ENCODE peak calls at places on chromosomes 13 and 19, in eight cellular contexts. N, E, T, G, R, S, M and J are unnamed samples.

GRCh38 chr19:2591537-2592291 is 110.8 kb downstream of the GNG7 start:
- DNase-seq in M (no peak), S (no peak), E (no peak), T (peak; percentile 62), R (no peak), G (no peak), N (no peak), J (no peak)

GRCh38 chr19:10766681-10767201 is 48.9 kb downstream of the DNM2 start:
- DNase-seq in R (no peak), E (no peak), N (no peak), T (peak; percentile 39), S (no peak), M (no peak), G (no peak), J (no peak)

GRCh38 chr19:35845215-35846037 is 6.9 kb downstream of the NPHS1 start:
- DNase-seq in M (no peak), E (peak; percentile 50), T (peak; percentile 49), G (peak; percentile 87), N (no peak), S (no peak), R (no peak), J (no peak)

GRCh38 chr13:113114511-113115362 is 7.9 kb upstream of the F10 start:
- DNase-seq in T (no peak), G (no peak), M (no peak), N (no peak), R (peak; percentile 73), S (no peak), E (no peak), J (no peak)

GRCh38 chr19:10105241-10106099 is 692 bp upstream of the PPAN start:
- DNase-seq in S (no peak), N (peak; percentile 74), R (no peak), T (no peak), M (no peak), G (no peak), E (no peak), J (no peak)

GRCh38 chr13:42047561-42048322 is 706 bp upstream of the DGKH start:
- DNase-seq in S (peak; percentile 39), M (peak; percentile 66), R (no peak), G (peak; percentile 81), E (peak; percentile 68), T (peak; percentile 77), N (peak; percentile 27), J (peak; percentile 92)

GRCh38 chr19:7500811-7501450 is 12.1 kb upstream of the PEX11G start:
- DNase-seq in E (peak; percentile 74), G (peak; percentile 77), N (peak; percentile 56), S (no peak), R (no peak), T (peak; percentile 88), M (no peak), J (peak; percentile 75)

GRCh38 chr13:107091386-107091785 is 523.4 kb upstream of the ARGLU1 start:
- DNase-seq in M (no peak), E (no peak), S (no peak), R (no peak), T (no peak), G (no peak), N (no peak), J (no peak)

GRCh38 chr13:110648155-110648819 is 32.9 kb downstream of the NAXD start:
- DNase-seq in T (no peak), S (no peak), M (no peak), R (no peak), G (no peak), E (no peak), N (no peak), J (no peak)

GRCh38 chr19:47371269-47371668 is 22.2 kb downstream of the DHX34 start:
- DNase-seq in R (no peak), T (no peak), N (no peak), S (no peak), M (no peak), G (no peak), E (no peak), J (no peak)

GRCh38 chr19:518292-519231 is 11.3 kb downstream of the TPGS1 start:
- DNase-seq in R (no peak), T (peak; percentile 46), N (peak; percentile 63), G (no peak), M (no peak), E (no peak), S (no peak), J (no peak)

GRCh38 chr13:113421673-113422270 is 31.5 kb downstream of the ADPRHL1 start:
- DNase-seq in R (no peak), T (no peak), E (no peak), N (no peak), G (no peak), M (no peak), S (no peak), J (no peak)

GRCh38 chr13:54373211-54373610 is 1344.6 kb downstream of the OLFM4 start:
- DNase-seq in N (no peak), S (no peak), M (no peak), E (no peak), G (peak; percentile 3), R (no peak), T (no peak), J (no peak)

GRCh38 chr19:31167695-31168094 is 181.5 kb downstream of the TSHZ3 start:
- DNase-seq in T (no peak), S (no peak), R (peak; percentile 2), G (no peak), M (no peak), E (no peak), N (no peak), J (no peak)

GRCh38 chr19:46392252-46392801 is 21.0 kb downstream of the CCDC8 start:
- DNase-seq in R (no peak), E (no peak), T (no peak), N (no peak), S (peak; percentile 82), M (no peak), G (no peak), J (no peak)

GRCh38 chr19:47095707-47096704 is 17.6 kb downstream of the ZC3H4 start:
- DNase-seq in R (no peak), E (peak; percentile 99), S (peak; percentile 76), N (no peak), G (peak; percentile 94), M (no peak), T (peak; percentile 100), J (peak; percentile 100)

GRCh38 chr19:44608391-44608821 is 5.0 kb upstream of the IGSF23 start:
- DNase-seq in G (no peak), E (no peak), R (no peak), S (no peak), M (no peak), N (no peak), T (peak; percentile 81), J (peak; percentile 94)

GRCh38 chr19:11137542-11138384 is 17.8 kb downstream of the SPC24 start:
- DNase-seq in M (peak; percentile 52), R (peak; percentile 95), G (peak; percentile 87), S (peak; percentile 75), T (peak; percentile 63), E (peak; percentile 72), N (peak; percentile 35), J (peak; percentile 70)

GRCh38 chr13:74032325-74032724 is 101.9 kb downstream of the KLF12 start:
- DNase-seq in E (no peak), R (no peak), N (no peak), S (no peak), M (no peak), G (no peak), T (no peak), J (no peak)

GRCh38 chr19:39828015-39828633 is 5.8 kb downstream of the DYRK1B start:
- DNase-seq in G (peak; percentile 42), E (no peak), M (no peak), T (no peak), N (no peak), S (no peak), R (no peak), J (no peak)

GRCh38 chr19:42634409-42635232 is 39.9 kb upstream of the CEACAM8 start:
- DNase-seq in M (peak; percentile 6), R (no peak), S (peak; percentile 37), T (peak; percentile 3), E (no peak), G (peak; percentile 54), N (peak; percentile 22), J (peak; percentile 79)

GRCh38 chr13:42495256-42495655 is 78.7 kb upstream of the TNFSF11 start:
- DNase-seq in R (no peak), G (no peak), M (no peak), E (no peak), S (no peak), N (no peak), T (no peak), J (peak; percentile 71)

GRCh38 chr19:29813665-29814064 is 1.9 kb downstream of the CCNE1 start:
- DNase-seq in M (no peak), N (no peak), T (no peak), R (no peak), G (no peak), S (no peak), E (no peak), J (no peak)

GRCh38 chr13:52994865-52995264 is 33.7 kb upstream of the OLFM4 start:
- DNase-seq in R (no peak), M (no peak), G (no peak), S (no peak), N (no peak), T (no peak), E (no peak), J (no peak)

GRCh38 chr13:77480071-77480470 is 55.4 kb upstream of the SCEL start:
- DNase-seq in R (no peak), G (no peak), M (no peak), S (no peak), E (no peak), N (no peak), T (no peak), J (no peak)

GRCh38 chr13:48492123-48493075 is 40.5 kb downstream of the RCBTB2 start:
- DNase-seq in G (no peak), S (peak; percentile 93), R (no peak), T (peak; percentile 58), E (peak; percentile 67), M (peak; percentile 31), N (peak; percentile 37), J (no peak)

GRCh38 chr13:47038196-47038595 is 141.3 kb upstream of the HTR2A start:
- DNase-seq in G (no peak), E (no peak), M (no peak), N (no peak), R (no peak), S (no peak), T (no peak), J (no peak)

GRCh38 chr13:40215311-40215710 is 451.1 kb downstream of the FOXO1 start:
- DNase-seq in G (no peak), N (no peak), R (no peak), T (no peak), E (no peak), S (no peak), M (no peak), J (no peak)

GRCh38 chr19:51735759-51736449 is 12.1 kb upstream of the HAS1 start:
- DNase-seq in R (no peak), E (peak; percentile 44), N (no peak), G (peak; percentile 29), M (no peak), S (peak; percentile 96), T (no peak), J (no peak)